ENCODE peak calls at places on chromosome 15, in ten cellular contexts. E, F, J, B, A, P, S, K, G and V are unnamed samples.
A peak's percentile ranks its signal among the peaks of the same experiment; 100 is the strongest.

GRCh38 chr15:27826902-27827321 is 272.2 kb downstream of the OCA2 start:
- DNase-seq in E (no peak), F (no peak), J (no peak), B (no peak), A (no peak), P (no peak), S (no peak), K (no peak), G (no peak), V (no peak)

GRCh38 chr15:52787123-52787503 is 3.0 kb downstream of the ONECUT1 start:
- DNase-seq in E (no peak), F (no peak), J (no peak), B (no peak), A (no peak), P (no peak), S (no peak), K (peak; percentile 81), G (no peak), V (no peak)

GRCh38 chr15:32651229-32651837 is 9.8 kb downstream of the SCG5 start:
- DNase-seq in E (peak; percentile 56), F (no peak), J (peak; percentile 64), B (peak; percentile 79), A (peak; percentile 60), P (peak; percentile 42), S (peak; percentile 48), K (peak; percentile 86), G (peak; percentile 48), V (no peak)

GRCh38 chr15:52143862-52144261 is 31.3 kb upstream of the BCL2L10 start:
- DNase-seq in E (no peak), F (peak; percentile 73), J (no peak), B (no peak), A (no peak), P (no peak), S (no peak), K (peak; percentile 22), G (peak; percentile 63), V (no peak)

GRCh38 chr15:73927003-73927475 is 777 bp downstream of the LOXL1 start:
- DNase-seq in E (peak; percentile 86), F (no peak), J (peak; percentile 83), B (peak; percentile 91), A (no peak), P (peak; percentile 63), S (no peak), K (peak; percentile 75), G (no peak), V (peak; percentile 70)

GRCh38 chr15:56598991-56599390 is 134.1 kb upstream of the MNS1 start:
- DNase-seq in E (no peak), F (no peak), J (no peak), B (no peak), A (no peak), P (no peak), S (no peak), K (no peak), G (no peak), V (no peak)

GRCh38 chr15:93029613-93030429 is 59.2 kb downstream of the RGMA start:
- DNase-seq in E (no peak), F (no peak), J (peak; percentile 68), B (peak; percentile 81), A (no peak), P (no peak), S (no peak), K (no peak), G (no peak), V (peak; percentile 47)

GRCh38 chr15:88255109-88255495 is 1.4 kb downstream of the NTRK3 start:
- DNase-seq in E (no peak), F (no peak), J (no peak), B (no peak), A (no peak), P (no peak), S (no peak), K (peak; percentile 37), G (no peak), V (no peak)

GRCh38 chr15:60374628-60375081 is 23.1 kb downstream of the ANXA2 start:
- DNase-seq in E (peak; percentile 77), F (no peak), J (peak; percentile 74), B (no peak), A (no peak), P (no peak), S (peak; percentile 98), K (peak; percentile 65), G (peak; percentile 98), V (peak; percentile 81)

GRCh38 chr15:88262064-88262463 is 5.5 kb upstream of the NTRK3 start:
- DNase-seq in E (no peak), F (no peak), J (no peak), B (no peak), A (no peak), P (no peak), S (no peak), K (no peak), G (no peak), V (no peak)

GRCh38 chr15:39426552-39427532 is 154.0 kb upstream of the THBS1 start:
- DNase-seq in E (peak; percentile 46), F (no peak), J (peak; percentile 77), B (peak; percentile 89), A (peak; percentile 91), P (peak; percentile 38), S (no peak), K (no peak), G (no peak), V (no peak)

GRCh38 chr15:64246364-64247189 is 83.8 kb upstream of the PPIB start:
- DNase-seq in E (no peak), F (no peak), J (no peak), B (no peak), A (peak; percentile 48), P (no peak), S (peak; percentile 96), K (peak; percentile 34), G (peak; percentile 61), V (no peak)

GRCh38 chr15:75720787-75721461 is 8.3 kb upstream of the CSPG4 start:
- DNase-seq in E (peak; percentile 87), F (no peak), J (peak; percentile 86), B (no peak), A (peak; percentile 57), P (peak; percentile 88), S (no peak), K (peak; percentile 79), G (peak; percentile 50), V (peak; percentile 60)
- TF ChIP-seq POLR2AphosphoS5 in E (no peak), F (no peak), J (no peak), B (peak; percentile 8), A (no peak), P (no peak), S (no peak), K (no peak), G (no peak), V (no peak)

DNA sequence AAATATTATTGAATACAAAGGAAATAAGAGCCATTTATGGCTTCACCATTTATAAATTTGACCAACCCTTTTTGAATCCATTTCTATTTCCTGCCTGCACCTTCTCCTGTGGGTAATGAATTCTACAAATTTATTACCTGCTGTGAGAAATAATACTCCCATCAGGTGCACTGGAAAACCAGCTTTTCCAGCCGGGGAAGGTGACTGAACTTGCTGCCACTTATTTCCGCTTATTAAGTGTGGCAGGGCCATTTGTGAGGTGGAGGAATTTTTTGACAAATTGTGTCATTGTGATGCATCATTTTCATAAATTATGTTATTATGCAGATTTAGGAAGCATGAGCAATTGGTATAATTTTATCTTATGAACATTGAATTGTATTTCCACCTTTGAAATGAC is 151.1 kb downstream of the SQOR start:
- DNase-seq in E (no peak), F (no peak), J (no peak), B (no peak), A (no peak), P (no peak), S (no peak), K (no peak), G (no peak), V (no peak)
- TF ChIP-seq POLR2AphosphoS5 in E (no peak), F (no peak), J (no peak), B (no peak), A (no peak), P (no peak), S (no peak), K (no peak), G (no peak), V (no peak)

GRCh38 chr15:75714195-75714594 is 1.5 kb upstream of the CSPG4 start:
- DNase-seq in E (no peak), F (no peak), J (no peak), B (no peak), A (no peak), P (no peak), S (no peak), K (no peak), G (no peak), V (no peak)

GRCh38 chr15:75718326-75718725 is 5.7 kb upstream of the CSPG4 start:
- DNase-seq in E (peak; percentile 49), F (no peak), J (no peak), B (no peak), A (no peak), P (peak; percentile 51), S (no peak), K (no peak), G (no peak), V (no peak)

GRCh38 chr15:75713338-75713895 is 769 bp upstream of the CSPG4 start:
- DNase-seq in E (peak; percentile 42), F (no peak), J (peak; percentile 92), B (no peak), A (no peak), P (peak; percentile 51), S (no peak), K (peak; percentile 61), G (no peak), V (no peak)

GRCh38 chr15:75712668-75713337 is at the start of gene CSPG4:
- DNase-seq in E (peak; percentile 57), F (no peak), J (peak; percentile 95), B (no peak), A (no peak), P (peak; percentile 63), S (no peak), K (peak; percentile 84), G (no peak), V (peak; percentile 45)
- TF ChIP-seq POLR2AphosphoS5 in E (peak; percentile 71), F (no peak), J (peak; percentile 97), B (peak; percentile 77), A (no peak), P (peak; percentile 83), S (peak; percentile 39), K (peak; percentile 36), G (no peak), V (peak; percentile 20)

GRCh38 chr15:75109021-75109690 is 85.8 kb downstream of the PPCDC start:
- DNase-seq in E (no peak), F (no peak), J (no peak), B (no peak), A (peak; percentile 30), P (no peak), S (no peak), K (no peak), G (no peak), V (no peak)

GRCh38 chr15:75107905-75108838 is 84.8 kb downstream of the PPCDC start:
- DNase-seq in E (peak; percentile 47), F (no peak), J (no peak), B (peak; percentile 88), A (peak; percentile 97), P (peak; percentile 70), S (no peak), K (no peak), G (peak; percentile 27), V (no peak)

GRCh38 chr15:75109731-75110130 is 86.3 kb downstream of the PPCDC start:
- DNase-seq in E (no peak), F (no peak), J (no peak), B (no peak), A (peak; percentile 42), P (no peak), S (no peak), K (no peak), G (no peak), V (no peak)

GRCh38 chr15:75104804-75105557 is 81.6 kb downstream of the PPCDC start:
- DNase-seq in E (no peak), F (no peak), J (no peak), B (no peak), A (peak; percentile 93), P (peak; percentile 50), S (peak; percentile 50), K (no peak), G (peak; percentile 77), V (peak; percentile 60)

GRCh38 chr15:75107509-75107904 is 84.1 kb downstream of the PPCDC start:
- DNase-seq in E (no peak), F (no peak), J (no peak), B (no peak), A (no peak), P (no peak), S (no peak), K (no peak), G (no peak), V (no peak)
- TF ChIP-seq POLR2AphosphoS5 in E (no peak), F (no peak), J (no peak), B (no peak), A (no peak), P (no peak), S (no peak), K (no peak), G (no peak), V (no peak)